ENCODE peak calls at places on chromosomes 1 and 21, in seven cellular contexts. One of them, this sample, is unnamed.

GRCh38 chr1:1371741-1372711 is 3.0 kb downstream of the AURKAIP1 start:
- DNase-seq in K562: peak
- DNase-seq in SK-N-SH: peak
- DNase-seq in HepG2: peak
- DNase-seq in HCT116: no peak
- DNase-seq in H1: peak
- DNase-seq in GM12878: no peak
- DNase-seq in this sample: peak

GRCh38 chr1:202090994-202091393 is 31.7 kb upstream of the GPR37L1 start:
- DNase-seq in K562: no peak
- DNase-seq in SK-N-SH: no peak
- DNase-seq in HepG2: peak
- DNase-seq in HCT116: no peak
- DNase-seq in GM12878: no peak
- DNase-seq in H1: no peak
- DNase-seq in this sample: no peak

GRCh38 chr1:151728151-151728711 is 6.9 kb downstream of the RIIAD1 start:
- DNase-seq in H1: peak
- DNase-seq in HCT116: no peak
- DNase-seq in GM12878: no peak
- DNase-seq in HepG2: no peak
- DNase-seq in SK-N-SH: peak
- DNase-seq in K562: no peak
- DNase-seq in this sample: no peak

GRCh38 chr1:162990665-162991064 is 78.5 kb upstream of the RGS4 start:
- DNase-seq in HCT116: no peak
- DNase-seq in HepG2: no peak
- DNase-seq in K562: no peak
- DNase-seq in SK-N-SH: no peak
- DNase-seq in H1: no peak
- DNase-seq in GM12878: no peak
- DNase-seq in this sample: no peak

GRCh38 chr21:36773111-36773510 is 74.2 kb downstream of the SIM2 start:
- DNase-seq in GM12878: no peak
- DNase-seq in HepG2: peak
- DNase-seq in H1: no peak
- DNase-seq in HCT116: no peak
- DNase-seq in K562: no peak
- DNase-seq in SK-N-SH: no peak
- DNase-seq in this sample: no peak

GRCh38 chr1:153611356-153611755 is 1.6 kb downstream of the S100A16 start:
- DNase-seq in HepG2: no peak
- DNase-seq in K562: no peak
- DNase-seq in SK-N-SH: no peak
- DNase-seq in HCT116: no peak
- DNase-seq in H1: no peak
- DNase-seq in GM12878: no peak
- DNase-seq in this sample: no peak

GRCh38 chr1:234609528-234610042 is 393 bp downstream of the IRF2BP2 start:
- DNase-seq in HepG2: no peak
- DNase-seq in K562: peak
- DNase-seq in H1: no peak
- DNase-seq in GM12878: no peak
- DNase-seq in HCT116: no peak
- DNase-seq in SK-N-SH: peak
- DNase-seq in this sample: no peak

GRCh38 chr1:42319128-42319851 is 15.7 kb downstream of the FOXJ3 start:
- DNase-seq in GM12878: no peak
- DNase-seq in H1: no peak
- DNase-seq in HCT116: no peak
- DNase-seq in SK-N-SH: no peak
- DNase-seq in HepG2: no peak
- DNase-seq in K562: no peak
- DNase-seq in this sample: no peak

GRCh38 chr1:44812822-44813543 is 4.7 kb downstream of the BTBD19 start:
- DNase-seq in HepG2: no peak
- DNase-seq in HCT116: no peak
- DNase-seq in GM12878: no peak
- DNase-seq in H1: peak
- DNase-seq in SK-N-SH: peak
- DNase-seq in K562: no peak
- DNase-seq in this sample: no peak

GRCh38 chr21:38821248-38821647 is 15.5 kb downstream of the ETS2 start:
- DNase-seq in GM12878: no peak
- DNase-seq in HCT116: no peak
- DNase-seq in K562: no peak
- DNase-seq in SK-N-SH: no peak
- DNase-seq in H1: no peak
- DNase-seq in HepG2: no peak
- DNase-seq in this sample: no peak

GRCh38 chr1:152162826-152163463 is 3.9 kb upstream of the RPTN start:
- DNase-seq in SK-N-SH: no peak
- DNase-seq in H1: no peak
- DNase-seq in HCT116: peak
- DNase-seq in HepG2: peak
- DNase-seq in K562: no peak
- DNase-seq in GM12878: no peak
- DNase-seq in this sample: peak

DNA sequence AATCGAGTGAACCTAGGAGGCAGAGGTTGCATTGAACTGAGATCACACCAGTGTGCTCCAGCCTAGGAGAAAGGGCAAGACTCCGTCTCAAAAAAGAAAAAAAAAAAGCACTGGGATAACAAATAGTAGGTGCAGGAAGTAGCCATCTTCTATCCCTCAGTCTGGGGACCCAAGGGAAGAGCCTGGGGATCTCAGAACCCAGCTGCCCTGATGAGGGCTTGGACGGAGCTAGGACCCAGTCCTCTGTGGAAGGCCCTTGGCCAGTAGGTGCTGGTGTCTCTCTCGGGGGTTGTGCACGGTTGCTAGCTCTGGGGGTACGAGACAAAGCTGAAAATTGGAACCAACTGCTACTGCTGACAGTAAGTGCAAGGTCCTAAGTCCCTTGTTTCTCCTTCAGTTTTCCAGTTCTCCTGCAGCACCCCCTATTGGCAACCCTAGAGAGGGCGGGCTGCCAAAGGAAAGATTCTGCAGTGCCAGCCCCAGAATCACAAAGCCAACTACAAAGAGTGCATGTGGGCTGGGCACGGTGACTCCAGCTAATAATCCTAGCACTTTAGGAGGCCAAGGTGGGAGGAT is 57.6 kb upstream of the KIF1B start:
- DNase-seq in K562: peak
- DNase-seq in GM12878: no peak
- DNase-seq in HepG2: no peak
- DNase-seq in HCT116: peak
- DNase-seq in H1: peak
- DNase-seq in SK-N-SH: peak
- DNase-seq in this sample: peak
- TF ChIP-seq SIN3A in K562: no peak
- TF ChIP-seq SIN3A in GM12878: no peak
- TF ChIP-seq SIN3A in HepG2: no peak
- TF ChIP-seq SIN3A in HCT116: no peak
- TF ChIP-seq SIN3A in H1: no peak
- TF ChIP-seq SIN3A in SK-N-SH: no peak
- TF ChIP-seq SIN3A in this sample: no peak

GRCh38 chr1:25503551-25504426 is 39.6 kb upstream of the LDLRAP1 start:
- DNase-seq in K562: peak
- DNase-seq in H1: peak
- DNase-seq in SK-N-SH: peak
- DNase-seq in HepG2: no peak
- DNase-seq in GM12878: no peak
- DNase-seq in HCT116: peak
- DNase-seq in this sample: peak

GRCh38 chr1:25504706-25505560 is 38.5 kb upstream of the LDLRAP1 start:
- DNase-seq in HepG2: no peak
- DNase-seq in H1: peak
- DNase-seq in K562: no peak
- DNase-seq in HCT116: no peak
- DNase-seq in GM12878: no peak
- DNase-seq in SK-N-SH: no peak
- DNase-seq in this sample: no peak

GRCh38 chr1:25501235-25502058 is 42.0 kb upstream of the LDLRAP1 start:
- DNase-seq in HepG2: peak
- DNase-seq in SK-N-SH: no peak
- DNase-seq in HCT116: peak
- DNase-seq in H1: peak
- DNase-seq in GM12878: no peak
- DNase-seq in K562: peak
- DNase-seq in this sample: peak

GRCh38 chr1:25500694-25501093 is 42.7 kb upstream of the LDLRAP1 start:
- DNase-seq in K562: no peak
- DNase-seq in HepG2: no peak
- DNase-seq in SK-N-SH: no peak
- DNase-seq in H1: no peak
- DNase-seq in HCT116: no peak
- DNase-seq in GM12878: no peak
- DNase-seq in this sample: no peak

DNA sequence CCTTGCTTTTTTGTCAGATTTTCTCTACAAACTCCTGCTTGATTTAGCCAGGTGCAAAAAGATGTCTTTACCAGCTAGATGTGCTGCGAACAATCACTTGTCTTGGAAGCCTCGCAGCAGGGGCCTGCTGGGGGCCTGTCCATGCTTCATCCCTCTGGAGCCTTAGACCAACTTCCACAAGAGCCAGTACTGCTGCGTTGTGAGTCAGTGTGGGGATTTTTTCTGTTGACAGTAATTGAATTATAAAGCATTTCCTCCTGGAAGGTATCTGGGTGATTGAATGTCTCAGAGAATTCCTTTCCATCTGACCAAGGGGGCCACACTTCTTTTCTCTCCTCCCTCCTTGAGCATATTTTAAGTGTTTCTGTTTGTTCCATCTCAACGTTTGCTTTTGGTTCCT is 40.4 kb upstream of the LDLRAP1 start:
- DNase-seq in GM12878: no peak
- DNase-seq in HCT116: no peak
- DNase-seq in SK-N-SH: no peak
- DNase-seq in HepG2: no peak
- DNase-seq in H1: peak
- DNase-seq in K562: no peak
- DNase-seq in this sample: no peak
- TF ChIP-seq SIN3A in GM12878: no peak
- TF ChIP-seq SIN3A in HCT116: no peak
- TF ChIP-seq SIN3A in SK-N-SH: peak
- TF ChIP-seq SIN3A in HepG2: no peak
- TF ChIP-seq SIN3A in H1: no peak
- TF ChIP-seq SIN3A in K562: no peak
- TF ChIP-seq SIN3A in this sample: no peak

GRCh38 chr1:69911301-69911801 is 294.0 kb downstream of the LRRC40 start:
- DNase-seq in H1: no peak
- DNase-seq in HepG2: no peak
- DNase-seq in K562: no peak
- DNase-seq in SK-N-SH: no peak
- DNase-seq in GM12878: no peak
- DNase-seq in HCT116: no peak
- DNase-seq in this sample: no peak
- TF ChIP-seq SIN3A in H1: no peak
- TF ChIP-seq SIN3A in HepG2: no peak
- TF ChIP-seq SIN3A in K562: no peak
- TF ChIP-seq SIN3A in SK-N-SH: no peak
- TF ChIP-seq SIN3A in GM12878: no peak
- TF ChIP-seq SIN3A in HCT116: no peak
- TF ChIP-seq SIN3A in this sample: no peak

GRCh38 chr1:58885998-58886397 is 102.2 kb upstream of the JUN start:
- DNase-seq in GM12878: no peak
- DNase-seq in HCT116: no peak
- DNase-seq in HepG2: no peak
- DNase-seq in SK-N-SH: no peak
- DNase-seq in H1: no peak
- DNase-seq in K562: no peak
- DNase-seq in this sample: no peak

GRCh38 chr1:58883037-58883887 is 99.4 kb upstream of the JUN start:
- DNase-seq in K562: peak
- DNase-seq in SK-N-SH: no peak
- DNase-seq in HepG2: peak
- DNase-seq in GM12878: no peak
- DNase-seq in H1: no peak
- DNase-seq in HCT116: peak
- DNase-seq in this sample: peak

GRCh38 chr1:58882322-58882951 is 98.6 kb upstream of the JUN start:
- DNase-seq in HepG2: no peak
- DNase-seq in K562: no peak
- DNase-seq in H1: no peak
- DNase-seq in HCT116: no peak
- DNase-seq in SK-N-SH: no peak
- DNase-seq in GM12878: no peak
- DNase-seq in this sample: no peak

GRCh38 chr1:58884706-58885661 is 101.1 kb upstream of the JUN start:
- DNase-seq in H1: no peak
- DNase-seq in HCT116: no peak
- DNase-seq in HepG2: peak
- DNase-seq in GM12878: no peak
- DNase-seq in SK-N-SH: no peak
- DNase-seq in K562: no peak
- DNase-seq in this sample: no peak

DNA sequence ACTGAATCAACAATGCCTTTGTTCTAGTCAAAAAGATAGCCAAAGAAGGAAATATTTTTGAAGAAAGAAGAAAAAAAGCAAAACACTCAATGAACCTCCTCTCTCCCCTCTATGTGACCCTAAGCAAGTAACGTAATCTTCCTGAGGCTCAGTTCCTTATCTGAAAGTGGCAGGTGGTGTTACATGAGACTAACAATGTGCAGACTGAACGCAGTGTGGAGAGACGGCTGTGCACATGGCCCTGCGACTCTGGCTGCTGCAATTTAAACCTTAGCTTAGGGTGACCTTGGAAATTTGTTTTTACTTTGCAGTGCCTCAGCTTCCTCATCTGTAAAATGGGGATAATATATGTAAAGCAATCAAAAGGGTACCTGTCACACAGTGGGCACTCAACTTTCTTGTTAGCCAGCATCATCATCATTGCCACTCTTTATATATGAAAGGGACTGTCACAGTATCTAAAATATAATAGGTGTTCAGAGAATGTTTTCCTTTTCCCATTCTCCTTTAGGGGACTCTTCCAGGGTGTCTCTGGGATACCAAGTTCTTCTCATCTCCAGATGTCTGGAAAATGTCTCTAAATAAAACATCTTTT is 100.1 kb upstream of the JUN start:
- DNase-seq in HCT116: no peak
- DNase-seq in GM12878: no peak
- DNase-seq in K562: peak
- DNase-seq in SK-N-SH: no peak
- DNase-seq in H1: no peak
- DNase-seq in HepG2: no peak
- DNase-seq in this sample: no peak
- TF ChIP-seq SIN3A in HCT116: no peak
- TF ChIP-seq SIN3A in GM12878: no peak
- TF ChIP-seq SIN3A in K562: no peak
- TF ChIP-seq SIN3A in SK-N-SH: no peak
- TF ChIP-seq SIN3A in H1: no peak
- TF ChIP-seq SIN3A in HepG2: no peak
- TF ChIP-seq SIN3A in this sample: no peak

This sample was measured in Panc1.